ENCODE peak calls at places on chromosome 19, in six cellular contexts. T, Z, L, R, I and J are unnamed samples.

GRCh38 chr19:1074512-1075283 is 7.7 kb downstream of the ARHGAP45 start:
- DNase-seq in R (peak), Z (no peak), T (peak), I (no peak), L (peak), J (peak)

GRCh38 chr19:39472746-39473442 is 7.7 kb upstream of the TIMM50 start:
- DNase-seq in I (no peak), L (no peak), Z (no peak), T (no peak), R (no peak), J (no peak)

GRCh38 chr19:47305309-47305751 is 4.3 kb upstream of the C5AR1 start:
- DNase-seq in L (peak), I (peak), T (peak), Z (peak), R (peak), J (peak)

GRCh38 chr19:42121666-42122069 is 10.6 kb downstream of the POU2F2 start:
- DNase-seq in Z (no peak), R (peak), T (peak), L (peak), I (peak), J (peak)

GRCh38 chr19:6588508-6589345 is 2.2 kb downstream of the CD70 start:
- DNase-seq in T (no peak), I (no peak), Z (peak), L (no peak), R (no peak), J (no peak)

GRCh38 chr19:47321582-47321981 is 10.4 kb upstream of the C5AR2 start:
- DNase-seq in Z (no peak), I (no peak), R (no peak), T (no peak), L (no peak), J (no peak)

GRCh38 chr19:22257381-22257780 is 28.9 kb upstream of the ZNF729 start:
- DNase-seq in L (peak), Z (no peak), R (no peak), I (no peak), T (no peak), J (no peak)

GRCh38 chr19:16076958-16077611 is 790 bp downstream of the TPM4 start:
- DNase-seq in L (no peak), Z (peak), R (peak), I (peak), T (peak), J (no peak)

GRCh38 chr19:2549701-2550191 is 73.8 kb downstream of the GADD45B start:
- DNase-seq in L (peak), R (peak), T (peak), I (no peak), Z (no peak), J (no peak)

GRCh38 chr19:33721735-33722297 is 74.9 kb upstream of the KCTD15 start:
- DNase-seq in Z (no peak), L (no peak), R (no peak), T (no peak), I (no peak), J (no peak)

GRCh38 chr19:19451429-19452240 is 46.2 kb downstream of the GATAD2A start:
- DNase-seq in T (no peak), I (no peak), R (no peak), L (no peak), Z (no peak), J (no peak)

GRCh38 chr19:5212101-5212500 is 128.5 kb downstream of the PTPRS start:
- DNase-seq in Z (no peak), L (no peak), R (no peak), T (no peak), I (no peak), J (no peak)

GRCh38 chr19:13882419-13882795 is 5.5 kb downstream of the NANOS3 start:
- DNase-seq in T (no peak), L (no peak), Z (no peak), R (no peak), I (no peak), J (no peak)
- H3K27ac ChIP-seq in T (no peak), L (no peak), Z (no peak), R (peak), I (no peak), J (peak)

GRCh38 chr19:30564551-30565011 is 192.4 kb downstream of the ZNF536 start:
- DNase-seq in I (no peak), R (no peak), T (no peak), L (no peak), Z (no peak), J (no peak)

GRCh38 chr19:30563691-30564090 is 191.5 kb downstream of the ZNF536 start:
- DNase-seq in I (peak), Z (no peak), L (no peak), T (no peak), R (no peak), J (no peak)

GRCh38 chr19:30567535-30568232 is 195.5 kb downstream of the ZNF536 start:
- DNase-seq in T (no peak), L (no peak), I (peak), Z (no peak), R (no peak), J (no peak)

GRCh38 chr19:30566681-30567420 is 194.7 kb downstream of the ZNF536 start:
- DNase-seq in L (no peak), T (no peak), Z (no peak), I (peak), R (no peak), J (no peak)

DNA sequence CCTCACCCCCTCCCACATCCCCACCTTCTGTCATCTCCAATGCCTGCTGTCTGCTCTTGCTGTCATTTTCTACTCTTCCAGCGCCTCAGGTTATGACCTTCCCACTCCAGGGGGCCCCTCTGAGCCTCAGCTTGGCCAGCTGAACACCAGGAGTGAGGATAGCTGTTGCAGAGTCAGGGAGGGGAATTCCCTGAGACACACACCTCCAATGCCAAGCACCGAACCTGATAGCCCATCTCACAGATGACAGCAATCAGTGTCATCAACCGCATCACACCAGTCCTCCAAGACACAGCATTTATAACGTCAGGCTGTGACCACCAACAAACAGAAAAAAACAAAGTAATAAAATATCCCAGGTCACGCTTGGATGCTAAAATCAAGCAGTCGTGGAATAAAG is 193.5 kb downstream of the ZNF536 start:
- DNase-seq in L (no peak), Z (no peak), R (no peak), T (no peak), I (peak), J (no peak)
- H3K27ac ChIP-seq in L (no peak), Z (no peak), R (no peak), T (no peak), I (no peak), J (no peak)

GRCh38 chr19:58227964-58228583 is 640 bp upstream of the ZNF544 start:
- DNase-seq in T (no peak), Z (peak), R (no peak), L (no peak), I (peak), J (no peak)

GRCh38 chr19:58228584-58229254 is at the start of gene ZNF544:
- DNase-seq in I (peak), Z (peak), L (peak), T (peak), R (peak), J (peak)

DNA sequence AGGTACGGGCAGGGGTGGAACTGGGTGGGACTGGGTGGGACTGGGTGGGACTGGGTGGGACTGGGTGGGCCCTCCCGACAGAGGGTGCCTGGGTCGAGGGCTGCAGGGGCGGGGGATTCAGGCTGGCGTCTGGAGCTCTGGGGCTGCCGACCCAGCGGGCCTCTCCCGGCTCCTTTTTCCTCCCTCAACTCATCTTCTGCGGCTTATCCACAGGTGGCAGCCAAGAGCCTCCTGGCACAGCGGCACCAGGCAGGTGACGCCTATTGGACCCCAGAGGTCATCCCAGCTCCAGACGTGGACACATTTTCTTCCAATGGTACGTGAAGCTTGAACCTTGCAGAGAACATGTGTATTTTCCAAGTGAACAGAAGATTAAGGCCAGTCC is 533 bp downstream of the ZNF544 start:
- DNase-seq in L (peak), Z (peak), T (peak), I (peak), R (no peak), J (peak)
- H3K27ac ChIP-seq in L (peak), Z (peak), T (no peak), I (peak), R (peak), J (peak)

GRCh38 chr19:17488593-17489391 is 18.5 kb downstream of the SLC27A1 start:
- DNase-seq in L (peak), T (peak), Z (peak), R (peak), I (peak), J (peak)

GRCh38 chr19:17487240-17488121 is 17.2 kb downstream of the SLC27A1 start:
- DNase-seq in I (no peak), L (no peak), R (no peak), Z (no peak), T (no peak), J (no peak)

GRCh38 chr19:17490411-17490810 is 20.1 kb downstream of the SLC27A1 start:
- DNase-seq in R (no peak), L (no peak), I (no peak), T (no peak), Z (no peak), J (no peak)

GRCh38 chr19:17489392-17490030 is 19.2 kb downstream of the SLC27A1 start:
- DNase-seq in Z (no peak), R (no peak), I (no peak), T (no peak), L (no peak), J (no peak)

DNA sequence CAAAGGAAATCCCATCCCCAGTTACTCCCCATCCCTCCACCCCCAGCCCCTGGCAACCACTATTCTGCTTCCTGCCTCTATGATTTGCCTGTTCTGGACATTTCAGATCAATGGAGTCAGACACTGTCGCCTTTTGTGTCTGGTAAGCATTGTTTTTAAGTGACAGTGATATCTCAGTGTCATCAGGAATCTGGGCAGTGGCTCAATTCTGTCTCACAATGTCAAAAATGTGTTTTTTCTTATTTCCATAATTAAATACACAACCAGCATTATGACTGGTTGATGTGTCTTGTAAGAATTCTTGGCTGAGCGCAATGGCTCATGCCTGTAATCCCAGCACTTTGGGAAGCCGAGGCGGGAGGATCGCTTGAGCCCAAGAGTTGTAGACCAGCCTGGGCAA is 20.2 kb upstream of the PGLS start:
- DNase-seq in R (no peak), T (no peak), Z (no peak), I (no peak), L (no peak), J (no peak)
- H3K27ac ChIP-seq in R (no peak), T (no peak), Z (no peak), I (no peak), L (no peak), J (peak)

GRCh38 chr19:32178841-32179410 is 166.5 kb upstream of the ZNF507 start:
- DNase-seq in T (no peak), L (no peak), R (no peak), Z (no peak), I (no peak), J (no peak)

GRCh38 chr19:32177686-32178085 is 167.7 kb upstream of the ZNF507 start:
- DNase-seq in L (no peak), I (no peak), R (no peak), Z (no peak), T (no peak), J (no peak)

GRCh38 chr19:32176591-32176990 is 168.8 kb upstream of the ZNF507 start:
- DNase-seq in R (no peak), L (no peak), I (no peak), Z (no peak), T (no peak), J (no peak)

GRCh38 chr19:32181356-32181920 is 164.0 kb upstream of the ZNF507 start:
- DNase-seq in I (no peak), Z (peak), T (no peak), L (no peak), R (peak), J (no peak)

DNA sequence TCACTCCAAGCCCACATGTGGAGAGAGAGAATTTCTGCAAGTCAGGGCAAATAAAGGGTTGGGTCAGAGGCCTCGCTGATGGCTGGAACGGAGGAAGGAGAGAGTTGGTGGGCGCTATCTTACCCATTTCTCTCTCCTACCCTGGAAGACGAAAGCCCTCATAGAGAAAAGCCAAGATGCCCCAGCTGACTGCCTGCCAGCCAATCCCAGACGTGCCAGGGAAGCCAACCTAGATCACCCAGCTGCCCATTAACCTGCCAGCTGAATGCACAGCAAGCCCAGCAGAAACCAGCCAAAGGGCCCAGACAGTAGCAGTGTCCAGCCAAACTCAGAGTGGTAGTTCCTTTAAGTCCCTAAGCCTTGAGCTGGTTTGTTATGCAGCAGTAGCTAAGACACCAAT is 167.0 kb upstream of the ZNF507 start:
- DNase-seq in R (no peak), Z (no peak), I (peak), L (no peak), T (no peak), J (no peak)
- H3K27ac ChIP-seq in R (no peak), Z (no peak), I (no peak), L (no peak), T (no peak), J (no peak)

DNA sequence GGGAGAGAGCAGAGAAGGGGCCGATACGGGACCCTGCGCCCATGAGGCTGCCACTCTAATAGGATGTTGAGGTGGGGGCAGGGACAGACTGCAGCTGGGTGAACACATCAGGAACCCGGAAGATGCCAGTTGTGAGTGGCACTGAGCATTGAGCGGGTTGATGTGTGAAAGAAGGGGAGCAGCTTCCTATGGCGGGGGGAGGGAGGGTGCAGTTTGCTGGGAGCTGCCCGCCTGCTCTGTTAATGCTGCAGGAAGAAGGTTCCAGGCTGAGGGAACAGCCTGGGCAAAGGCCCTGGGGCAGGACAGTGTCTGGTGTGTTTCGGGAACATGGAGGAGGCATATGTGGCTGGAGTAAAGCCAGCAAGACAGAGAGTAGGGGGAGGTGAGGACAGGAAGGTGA is 29.8 kb downstream of the DNM2 start:
- DNase-seq in L (no peak), T (no peak), Z (no peak), R (no peak), I (no peak), J (no peak)
- H3K27ac ChIP-seq in L (no peak), T (no peak), Z (no peak), R (peak), I (no peak), J (peak)